ENCODE peak calls at places on chromosomes 5 and 9, in five cellular contexts. A is endothelial cell of umbilical vein, B is neural progenitor cell, N is HepG2, O is HCT116. I is an unnamed sample. For H3K9me3 and H3K79me2, the result is how much of the 10 kb centered on the place peaks cover.

GRCh38 chr5:23507278-23507685 is at the start of gene PRDM9:
- DNase-seq in A (no peak), B (no peak), N (peak), O (no peak), I (peak)

GRCh38 chr9:89605181-89606048 is 603 bp downstream of the GADD45G start:
- DNase-seq in A (peak), B (peak), N (no peak), O (no peak), I (peak)

GRCh38 chr9:116404228-116404627 is 250.6 kb downstream of the PAPPA start:
- DNase-seq in A (no peak), B (no peak), N (no peak), O (no peak), I (no peak)

GRCh38 chr5:128121679-128122078 is 38.1 kb downstream of the SLC12A2 start:
- DNase-seq in A (no peak), B (no peak), N (no peak), O (peak), I (peak)

GRCh38 chr5:87845734-87846133 is 422.9 kb downstream of the TMEM161B start:
- DNase-seq in A (no peak), B (peak), N (no peak), O (no peak), I (no peak)

GRCh38 chr5:152113401-152113800 is 188.8 kb upstream of the GLRA1 start:
- DNase-seq in A (no peak), B (no peak), N (no peak), O (peak), I (no peak)

GRCh38 chr5:148561712-148562365 is 92.5 kb downstream of the HTR4 start:
- DNase-seq in A (no peak), B (no peak), N (no peak), O (no peak), I (no peak)

GRCh38 chr5:41869150-41869738 is 981 bp downstream of the OXCT1 start:
- DNase-seq in A (peak), B (peak), N (no peak), O (no peak), I (peak)

GRCh38 chr5:172929371-172929838 is 29.8 kb upstream of the RPL26L1 start:
- DNase-seq in A (peak), B (no peak), N (no peak), O (no peak), I (peak)

GRCh38 chr9:86282979-86283535 is 719 bp upstream of the ISCA1 start:
- DNase-seq in A (no peak), B (no peak), N (no peak), O (no peak), I (peak)

GRCh38 chr9:117081641-117082317 is 333.1 kb downstream of the ASTN2 start:
- DNase-seq in A (no peak), B (no peak), N (no peak), O (no peak), I (no peak)

GRCh38 chr9:127519301-127520166 is 68.2 kb downstream of the LRSAM1 start:
- DNase-seq in A (peak), B (no peak), N (no peak), O (no peak), I (peak)

GRCh38 chr5:172452398-172453205 is 1.7 kb downstream of the SH3PXD2B start:
- DNase-seq in A (peak), B (peak), N (no peak), O (peak), I (peak)

DNA sequence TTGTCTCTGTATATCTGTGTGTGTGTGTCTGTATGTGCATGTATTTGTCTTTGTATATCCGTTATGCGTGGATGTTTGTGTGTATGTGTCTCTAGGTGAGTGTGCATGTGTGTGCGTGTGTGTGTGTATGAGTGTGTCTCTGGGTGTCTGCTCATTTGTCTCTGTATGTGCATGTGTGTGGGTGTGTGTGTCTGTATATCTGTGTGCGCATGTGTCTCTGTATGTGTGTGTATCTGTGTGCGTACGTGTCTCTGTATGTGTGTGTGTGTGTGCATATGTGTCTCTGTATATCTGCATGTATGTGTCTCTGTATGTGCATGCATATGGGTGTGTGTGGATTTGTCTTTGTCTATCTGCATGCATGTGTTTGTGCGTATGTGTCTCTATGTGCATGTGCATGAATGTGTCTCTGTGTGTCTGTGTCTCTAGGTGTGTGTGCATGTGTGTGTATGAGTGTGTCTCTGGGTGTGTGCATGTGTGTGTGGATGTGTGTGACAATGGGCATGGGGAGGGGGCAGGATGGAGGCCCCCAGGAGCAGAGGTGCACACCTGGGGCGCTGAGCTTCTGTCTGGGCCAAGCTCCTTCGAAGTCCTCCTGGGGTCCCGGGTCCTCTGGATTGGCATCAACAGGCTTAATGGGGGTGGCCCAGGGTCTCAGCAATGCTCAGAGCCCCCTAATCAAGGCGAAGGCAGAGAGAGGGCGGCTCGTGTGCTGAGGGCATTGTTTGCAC is 373.4 kb upstream of the IRX4 start:
- DNase-seq in A (no peak), B (no peak), N (no peak), O (no peak), I (no peak)
- H3K9me3 ChIP-seq in A (under half), B (under half), N (under half), O (under half), I (under half)

DNA sequence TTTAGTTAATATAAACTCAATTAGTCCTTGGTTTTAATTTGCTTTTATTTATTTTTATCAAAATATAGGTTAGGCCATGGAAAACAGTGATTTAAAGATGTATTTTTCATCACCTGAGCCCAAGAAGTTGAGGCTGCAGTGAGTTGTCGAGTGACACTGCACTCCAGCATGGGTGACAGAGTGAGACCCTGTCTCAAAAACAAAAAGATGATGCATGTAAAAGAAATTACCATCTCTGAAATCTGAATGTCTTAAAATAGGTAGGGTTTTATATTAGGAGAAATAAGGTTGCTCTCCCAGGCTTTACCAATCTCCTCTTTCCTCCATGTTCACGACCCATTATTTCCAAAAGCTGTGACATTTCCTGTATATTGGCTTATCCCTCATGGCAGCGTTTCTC is 162.3 kb upstream of the DAP start:
- DNase-seq in A (no peak), B (no peak), N (no peak), O (no peak), I (no peak)
- H3K79me2 ChIP-seq in A (under half), B (under half), N (under half), O (under half), I (under half)

GRCh38 chr5:67792891-67793290 is 422.7 kb upstream of the PIK3R1 start:
- DNase-seq in A (no peak), B (no peak), N (no peak), O (no peak), I (peak)

GRCh38 chr5:67795781-67796477 is 419.6 kb upstream of the PIK3R1 start:
- DNase-seq in A (no peak), B (no peak), N (no peak), O (no peak), I (peak)

GRCh38 chr5:67790390-67790789 is 425.2 kb upstream of the PIK3R1 start:
- DNase-seq in A (no peak), B (no peak), N (no peak), O (no peak), I (no peak)

GRCh38 chr5:67793418-67793817 is 422.1 kb upstream of the PIK3R1 start:
- DNase-seq in A (no peak), B (no peak), N (no peak), O (no peak), I (no peak)

GRCh38 chr5:67793966-67794365 is 421.6 kb upstream of the PIK3R1 start:
- DNase-seq in A (no peak), B (no peak), N (no peak), O (no peak), I (no peak)
- H3K9ac ChIP-seq in A (no peak), B (no peak), N (no peak), O (no peak), I (no peak)

GRCh38 chr5:40675396-40676133 is 4.2 kb upstream of the PTGER4 start:
- DNase-seq in A (no peak), B (no peak), N (no peak), O (no peak), I (no peak)
- H3K9me3 ChIP-seq in A (under half), B (under half), N (under half), O (under half), I (under half)

GRCh38 chr5:138665261-138665660 is 88.0 kb upstream of the CTNNA1 start:
- DNase-seq in A (no peak), B (no peak), N (no peak), O (no peak), I (no peak)
- H3K79me2 ChIP-seq in A (under half), B (under half), N (under half), O (under half), I (under half)

GRCh38 chr9:738209-738915 is 103.1 kb upstream of the DMRT1 start:
- DNase-seq in A (no peak), B (no peak), N (no peak), O (peak), I (peak)
- H3K9ac ChIP-seq in A (no peak), B (no peak), N (no peak), O (no peak), I (peak)